ENCODE peak calls at places on chromosomes 2 and 18, in seven cellular contexts. Z is GM12878, B is K562, P is HCT116, E is H1, Y is SK-N-SH, J is HepG2. F is an unnamed sample.

GRCh38 chr2:88614497-88615157 is 12.6 kb downstream of the EIF2AK3 start:
- DNase-seq in Z (peak), B (no peak), P (no peak), E (no peak), Y (no peak), J (no peak), F (no peak)

GRCh38 chr2:201070966-201071304 is 536 bp downstream of the HYCC2 start:
- DNase-seq in Z (no peak), B (no peak), P (no peak), E (no peak), Y (no peak), J (peak), F (peak)

GRCh38 chr18:56168049-56168781 is 470.2 kb downstream of the TXNL1 start:
- DNase-seq in Z (no peak), B (no peak), P (no peak), E (peak), Y (no peak), J (no peak), F (no peak)

GRCh38 chr2:102453497-102453896 is 19.5 kb upstream of the SLC9A4 start:
- DNase-seq in Z (no peak), B (no peak), P (no peak), E (no peak), Y (no peak), J (no peak), F (no peak)

GRCh38 chr2:43040084-43040854 is 186.1 kb downstream of the ZFP36L2 start:
- DNase-seq in Z (no peak), B (peak), P (no peak), E (no peak), Y (no peak), J (no peak), F (no peak)

GRCh38 chr2:177172034-177172880 is 40.3 kb upstream of the HNRNPA3 start:
- DNase-seq in Z (no peak), B (no peak), P (peak), E (no peak), Y (no peak), J (peak), F (no peak)

GRCh38 chr2:23497063-23497462 is 112.1 kb downstream of the KLHL29 start:
- DNase-seq in Z (no peak), B (no peak), P (no peak), E (no peak), Y (no peak), J (no peak), F (no peak)

GRCh38 chr2:240157147-240157470 is 16.7 kb upstream of the OTOS start:
- DNase-seq in Z (no peak), B (no peak), P (no peak), E (no peak), Y (no peak), J (no peak), F (no peak)

GRCh38 chr18:71324356-71324755 is 1035.5 kb downstream of the SOCS6 start:
- DNase-seq in Z (no peak), B (no peak), P (no peak), E (no peak), Y (no peak), J (no peak), F (no peak)

GRCh38 chr18:74453011-74453571 is 4.0 kb downstream of the DIPK1C start:
- DNase-seq in Z (no peak), B (no peak), P (no peak), E (no peak), Y (no peak), J (no peak), F (no peak)

GRCh38 chr2:102620367-102620766 is 1.0 kb downstream of the SLC9A2 start:
- DNase-seq in Z (no peak), B (no peak), P (no peak), E (no peak), Y (no peak), J (no peak), F (peak)

GRCh38 chr18:49849331-49850217 is 36.2 kb upstream of the ACAA2 start:
- DNase-seq in Z (no peak), B (peak), P (peak), E (peak), Y (no peak), J (peak), F (no peak)

GRCh38 chr2:178877874-178878273 is 70.7 kb upstream of the TTN start:
- DNase-seq in Z (no peak), B (no peak), P (no peak), E (no peak), Y (no peak), J (no peak), F (no peak)

GRCh38 chr2:135773319-135773718 is 31.7 kb downstream of the UBXN4 start:
- DNase-seq in Z (no peak), B (no peak), P (no peak), E (no peak), Y (no peak), J (no peak), F (no peak)
- TF ChIP-seq JUND in Z (no peak), B (no peak), P (no peak), E (no peak), Y (no peak), J (no peak), F (no peak)

DNA sequence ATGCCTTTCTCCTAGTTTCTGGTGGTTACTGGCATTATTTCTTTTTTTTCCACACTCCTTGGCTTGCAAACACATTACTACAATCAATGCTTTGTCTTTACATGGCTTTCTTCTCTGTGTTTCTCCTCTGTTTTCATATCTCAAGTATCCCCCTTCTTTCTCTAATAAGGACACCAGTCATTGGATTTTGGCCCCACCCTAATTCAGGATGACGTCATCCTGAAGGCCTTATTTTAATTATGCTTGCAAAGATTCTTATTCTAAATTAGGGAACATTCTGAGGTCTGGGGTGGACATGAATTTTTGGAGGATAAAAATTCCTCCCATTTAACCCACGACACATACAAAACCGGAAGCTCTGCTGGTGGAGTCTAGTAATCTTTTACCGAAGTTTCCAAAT is 1556.6 kb downstream of the DPP10 start:
- DNase-seq in Z (no peak), B (no peak), P (no peak), E (no peak), Y (no peak), J (no peak), F (no peak)
- TF ChIP-seq JUND in Z (no peak), B (peak), P (no peak), E (no peak), Y (no peak), J (no peak), F (no peak)

GRCh38 chr2:165820296-165820695 is 26.2 kb upstream of the GALNT3 start:
- DNase-seq in Z (no peak), B (no peak), P (no peak), E (no peak), Y (no peak), J (no peak), F (no peak)

GRCh38 chr2:165827219-165827920 is 33.3 kb upstream of the GALNT3 start:
- DNase-seq in Z (no peak), B (no peak), P (no peak), E (no peak), Y (no peak), J (no peak), F (no peak)

GRCh38 chr2:165827921-165828276 is 33.9 kb upstream of the GALNT3 start:
- DNase-seq in Z (no peak), B (no peak), P (no peak), E (no peak), Y (no peak), J (no peak), F (no peak)

GRCh38 chr2:165825041-165825440 is 31.0 kb upstream of the GALNT3 start:
- DNase-seq in Z (no peak), B (no peak), P (no peak), E (no peak), Y (no peak), J (no peak), F (no peak)
- TF ChIP-seq JUND in Z (no peak), B (no peak), P (no peak), E (no peak), Y (no peak), J (no peak), F (no peak)

DNA sequence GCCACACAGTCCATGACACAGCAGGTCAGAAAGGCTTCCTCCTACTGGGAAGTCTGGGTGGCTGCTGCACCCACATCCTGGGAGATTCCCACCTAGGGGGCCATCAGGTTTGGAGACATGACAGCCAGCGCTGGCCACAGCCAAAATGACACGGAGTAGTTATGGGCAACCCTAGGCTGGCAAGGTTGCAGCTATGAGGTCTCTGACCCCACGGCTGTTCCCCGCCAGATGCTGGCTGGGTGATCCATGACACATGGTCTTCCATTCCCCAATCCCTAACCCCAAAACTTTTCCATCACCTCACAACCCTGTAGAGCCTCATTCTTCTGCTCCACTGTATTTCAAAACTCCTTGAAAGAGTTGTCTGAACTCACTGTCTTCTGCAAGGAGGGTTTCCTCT is 42.7 kb upstream of the EPAS1 start:
- DNase-seq in Z (no peak), B (no peak), P (no peak), E (no peak), Y (no peak), J (no peak), F (no peak)
- TF ChIP-seq JUND in Z (no peak), B (no peak), P (no peak), E (no peak), Y (no peak), J (no peak), F (no peak)

GRCh38 chr2:237888389-237888788 is 29.0 kb downstream of the RAMP1 start:
- DNase-seq in Z (no peak), B (no peak), P (no peak), E (no peak), Y (no peak), J (peak), F (no peak)
- TF ChIP-seq JUND in Z (no peak), B (peak), P (no peak), E (no peak), Y (peak), J (peak), F (no peak)

GRCh38 chr2:37560241-37560848 is 111.1 kb downstream of the CDC42EP3 start:
- DNase-seq in Z (no peak), B (no peak), P (no peak), E (no peak), Y (no peak), J (no peak), F (no peak)

GRCh38 chr2:37560863-37561614 is 110.4 kb downstream of the CDC42EP3 start:
- DNase-seq in Z (no peak), B (no peak), P (no peak), E (no peak), Y (no peak), J (no peak), F (no peak)

GRCh38 chr2:37564356-37564755 is 107.1 kb downstream of the CDC42EP3 start:
- DNase-seq in Z (no peak), B (no peak), P (no peak), E (no peak), Y (no peak), J (no peak), F (no peak)

GRCh38 chr2:37563375-37564011 is 107.9 kb downstream of the CDC42EP3 start:
- DNase-seq in Z (no peak), B (no peak), P (no peak), E (no peak), Y (no peak), J (no peak), F (no peak)

DNA sequence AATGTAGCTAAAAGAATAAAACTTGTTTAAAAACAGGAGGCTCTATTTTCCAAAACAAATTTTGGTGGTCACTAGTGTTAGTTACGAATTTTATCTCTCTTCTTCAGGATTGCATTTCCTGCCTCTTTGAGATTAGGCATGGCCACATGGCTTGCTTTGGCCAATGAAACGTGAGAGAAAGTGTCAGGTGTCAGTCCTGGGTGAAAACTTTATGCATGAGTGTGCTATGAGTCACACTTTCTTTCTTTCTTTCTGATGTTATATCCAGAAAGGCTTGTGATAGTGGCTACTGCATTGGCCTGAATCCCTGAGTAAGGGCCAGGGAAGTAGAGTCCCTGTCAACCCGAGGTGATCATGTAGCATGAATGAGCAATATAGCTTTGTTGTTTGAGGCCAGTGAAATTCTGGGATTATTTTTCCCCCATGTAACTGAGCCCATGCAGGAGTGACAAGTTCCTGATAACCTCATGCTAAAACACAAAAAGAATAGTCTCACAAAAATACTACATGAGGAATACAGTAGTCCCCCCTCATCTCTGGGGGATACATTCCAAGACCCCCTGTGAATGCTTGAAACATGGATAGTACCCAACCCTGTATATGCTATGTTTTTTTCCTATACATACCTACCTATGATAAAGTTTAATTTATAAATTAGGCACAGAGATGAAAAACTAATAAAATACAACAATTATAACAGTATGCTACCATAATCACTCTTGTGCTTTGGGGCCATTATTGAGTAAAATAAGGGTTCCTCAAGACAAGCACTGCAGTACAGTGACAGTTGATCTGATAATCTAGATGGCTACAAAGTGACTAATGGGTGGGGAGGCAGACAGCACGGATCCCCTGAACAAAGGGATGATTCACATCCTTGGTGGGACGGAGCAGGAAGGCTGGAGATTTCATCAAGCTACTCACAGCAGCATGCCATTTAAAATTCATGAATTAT is 109.5 kb downstream of the CDC42EP3 start:
- DNase-seq in Z (no peak), B (peak), P (peak), E (no peak), Y (no peak), J (peak), F (no peak)
- TF ChIP-seq JUND in Z (no peak), B (peak), P (peak), E (no peak), Y (peak), J (no peak), F (no peak)

GRCh38 chr2:185676316-185676715 is 62.3 kb upstream of the FSIP2 start:
- DNase-seq in Z (no peak), B (no peak), P (no peak), E (no peak), Y (no peak), J (no peak), F (no peak)
- TF ChIP-seq JUND in Z (no peak), B (no peak), P (no peak), E (no peak), Y (no peak), J (no peak), F (no peak)

GRCh38 chr2:40760071-40760666 is 308.3 kb upstream of the SLC8A1 start:
- DNase-seq in Z (no peak), B (peak), P (peak), E (no peak), Y (peak), J (peak), F (peak)
- TF ChIP-seq JUND in Z (no peak), B (no peak), P (no peak), E (no peak), Y (no peak), J (no peak), F (no peak)

DNA sequence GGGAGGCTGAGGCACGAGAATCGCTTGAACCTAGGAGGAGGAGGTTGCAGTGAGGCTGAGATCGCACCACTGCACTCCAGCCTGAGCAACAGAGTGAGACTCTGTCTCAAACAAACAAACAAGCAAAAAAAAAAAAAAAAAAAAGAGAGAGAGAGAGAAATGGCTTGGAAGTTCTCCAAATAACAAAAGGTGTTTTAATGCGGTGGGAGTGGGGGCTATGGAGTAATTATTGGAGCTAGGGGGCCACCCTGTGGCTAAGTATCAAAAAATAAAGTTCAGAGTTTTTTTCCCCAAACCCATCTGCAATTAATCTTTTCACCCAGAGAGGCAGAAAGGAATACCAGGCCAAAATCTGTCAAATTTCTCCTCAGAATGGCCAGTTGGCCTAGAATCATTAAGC is 23.0 kb upstream of the CEP68 start:
- DNase-seq in Z (no peak), B (peak), P (no peak), E (no peak), Y (peak), J (peak), F (no peak)
- TF ChIP-seq JUND in Z (no peak), B (no peak), P (no peak), E (no peak), Y (no peak), J (no peak), F (no peak)

F was measured in T47D.